ENCODE peak calls at places on chromosome 16, in ten cellular contexts. U is GF-D8; Z is activated CD8-positive, alpha-beta T cell treated with anti-CD3 and anti-CD28 coated beads, Interleukin-2, amount 10 ng/mL, durations not matched to agents 7 days and 5 days; Q is endothelial cell of umbilical vein; I is iPS-NIHi11; N is T-helper 2 cell treated with Interferon-gamma antibody and Interleukin-4, amounts not matched to agents 5 μg/mL and 100 μg/mL, for 36 hours; K is activated T-cell treated with anti-CD3 and anti-CD28 coated beads for 48 hours; L is naive thymus-derived CD8-positive, alpha-beta T cell; Y is RWPE1; X is ovary. M is an unnamed sample.

GRCh38 chr16:86827521-86827920 is 249.2 kb downstream of the FOXL1 start:
- DNase-seq in N (no peak), Q (peak; percentile 67), X (no peak), U (no peak), Z (no peak), K (no peak), Y (no peak), L (no peak), I (no peak), M (no peak)

GRCh38 chr16:49434733-49435132 is 61.1 kb downstream of the C16orf78 start:
- DNase-seq in L (no peak), N (no peak), I (no peak), Z (no peak), Q (no peak), K (no peak), X (no peak), Y (no peak), U (no peak), M (no peak)

GRCh38 chr16:85639529-85640253 is 26.6 kb downstream of the GSE1 start:
- DNase-seq in N (no peak), X (no peak), U (no peak), Q (no peak), I (no peak), K (no peak), L (no peak), Z (no peak), Y (peak; percentile 37), M (no peak)

GRCh38 chr16:9048302-9048700 is 43.1 kb upstream of the HAPSTR1 start:
- DNase-seq in N (no peak), I (no peak), Q (no peak), L (no peak), K (no peak), U (no peak), X (no peak), Z (no peak), Y (no peak), M (no peak)

GRCh38 chr16:7200320-7200719 is 132.3 kb upstream of the RBFOX1 start:
- DNase-seq in U (no peak), N (no peak), Q (no peak), Z (no peak), I (no peak), K (no peak), Y (no peak), L (no peak), X (no peak), M (no peak)

GRCh38 chr16:68689921-68690320 is 44.8 kb downstream of the CDH3 start:
- DNase-seq in L (no peak), Q (no peak), Y (no peak), K (no peak), U (no peak), I (no peak), Z (no peak), N (no peak), X (no peak), M (no peak)

GRCh38 chr16:83068686-83069085 is 441.9 kb downstream of the CDH13 start:
- DNase-seq in Y (no peak), Z (no peak), K (no peak), N (no peak), I (no peak), L (no peak), U (no peak), X (no peak), Q (peak; percentile 91), M (no peak)

GRCh38 chr16:15672514-15673167 is 22.6 kb downstream of the NDE1 start:
- DNase-seq in Z (peak; percentile 91), Q (peak; percentile 99), L (peak; percentile 86), K (peak; percentile 42), Y (peak; percentile 97), U (peak; percentile 98), I (peak; percentile 55), N (peak; percentile 67), X (peak; percentile 73), M (no peak)

GRCh38 chr16:3645504-3646347 is 8.8 kb upstream of the DNASE1 start:
- DNase-seq in Y (no peak), Z (no peak), X (no peak), U (no peak), Q (no peak), N (no peak), K (no peak), I (peak; percentile 83), L (no peak), M (peak; percentile 81)

GRCh38 chr16:75377971-75378386 is 55.3 kb downstream of the CFDP1 start:
- DNase-seq in Y (peak; percentile 89), I (peak; percentile 26), X (no peak), Q (peak; percentile 97), N (no peak), Z (no peak), K (no peak), U (no peak), L (no peak), M (peak; percentile 39)